ENCODE peak calls at places on chromosomes 3 and 15, in ten cellular contexts. L is activated CD4-positive, alpha-beta T cell treated with anti-CD3 and anti-CD28 coated beads for 48 hours; H is activated naive CD8-positive, alpha-beta T cell treated with anti-CD3 and anti-CD28 coated beads, Interleukin-2, amount 50 U/mL, for 16 hours; R is astrocyte of the hippocampus; P is mesendoderm; V is NCI-H1105 treated with DMSO at 0.1 percent for 48 hours; S is stimulated activated CD4-positive, alpha-beta T cell treated with anti-CD3 and anti-CD28 coated beads, Interleukin-1b, Interleukin-23, amount 100 ng/mL, for 1 hour; M is ELF-1; D is Kasumi-1; T is natural killer cell treated with Interleukin-12 subunit alpha and Interleukin-12 subunit beta and Interleukin-15 and Interleukin-18, amount 100 ng/mL, for 72 hours. F is an unnamed sample.

GRCh38 chr3:37014620-37015019 is 21.3 kb downstream of the MLH1 start:
- DNase-seq in M (no peak), R (no peak), S (no peak), P (no peak), V (no peak), D (no peak), L (no peak), H (no peak), T (no peak), F (no peak)

GRCh38 chr15:51093488-51093864 is 1.2 kb downstream of the TNFAIP8L3 start:
- DNase-seq in S (no peak), H (no peak), P (no peak), V (no peak), D (no peak), L (no peak), R (no peak), T (no peak), M (no peak), F (no peak)

GRCh38 chr15:47839233-47839867 is 122.0 kb downstream of the SEMA6D start:
- DNase-seq in V (no peak), H (no peak), D (no peak), S (no peak), T (no peak), L (no peak), M (no peak), P (no peak), R (no peak), F (no peak)

GRCh38 chr3:192851821-192852352 is 65.8 kb downstream of the MB21D2 start:
- DNase-seq in P (no peak), L (no peak), R (peak; percentile 92), M (no peak), S (no peak), H (no peak), T (no peak), D (peak; percentile 39), V (peak; percentile 83), F (peak; percentile 30)

GRCh38 chr3:151751161-151751560 is 17.4 kb downstream of the AADACL2 start:
- DNase-seq in S (no peak), V (no peak), R (no peak), H (no peak), L (no peak), P (no peak), T (no peak), D (no peak), M (no peak), F (no peak)

GRCh38 chr15:88894348-88894818 is 961 bp downstream of the HAPLN3 start:
- DNase-seq in H (peak; percentile 67), T (peak; percentile 74), L (peak; percentile 92), D (no peak), P (peak; percentile 88), R (peak; percentile 76), V (peak; percentile 37), S (peak; percentile 81), M (peak; percentile 88), F (no peak)

GRCh38 chr3:113532698-113533533 is 561 bp downstream of the SIDT1 start:
- DNase-seq in H (no peak), S (no peak), T (no peak), D (peak; percentile 19), P (peak; percentile 26), R (peak; percentile 53), L (peak; percentile 56), M (no peak), V (peak; percentile 67), F (peak; percentile 26)

GRCh38 chr3:33936921-33937210 is 138.4 kb downstream of the PDCD6IP start:
- DNase-seq in R (no peak), M (no peak), P (no peak), L (no peak), T (no peak), H (no peak), V (no peak), S (no peak), D (no peak), F (no peak)

GRCh38 chr3:135623558-135623957 is 342.0 kb upstream of the PPP2R3A start:
- DNase-seq in H (no peak), S (no peak), V (no peak), P (peak; percentile 19), R (no peak), D (no peak), T (no peak), M (no peak), L (no peak), F (no peak)

GRCh38 chr3:13963137-13963886 is 83.4 kb upstream of the WNT7A start:
- DNase-seq in L (peak; percentile 21), P (no peak), D (no peak), M (no peak), R (no peak), S (no peak), V (no peak), T (no peak), H (no peak), F (no peak)

GRCh38 chr3:126556637-126557414 is 1.9 kb downstream of the C3orf22 start:
- DNase-seq in T (no peak), R (no peak), L (no peak), D (no peak), V (no peak), P (no peak), M (no peak), H (no peak), S (no peak), F (no peak)

GRCh38 chr3:24215518-24215917 is 270.4 kb downstream of the NR1D2 start:
- DNase-seq in L (no peak), T (no peak), M (no peak), R (no peak), V (no peak), S (no peak), H (no peak), P (no peak), D (no peak), F (no peak)

GRCh38 chr3:46812237-46812791 is 50.9 kb downstream of the MYL3 start:
- DNase-seq in V (peak; percentile 43), D (no peak), L (peak; percentile 82), T (peak; percentile 83), M (peak; percentile 83), P (peak; percentile 90), H (peak; percentile 25), S (peak; percentile 64), R (peak; percentile 74), F (no peak)

GRCh38 chr3:96779810-96780209 is 34.6 kb upstream of the EPHA6 start:
- DNase-seq in M (no peak), V (no peak), S (no peak), P (no peak), T (no peak), L (peak; percentile 6), R (no peak), D (no peak), H (no peak), F (no peak)

F was measured in NCI-H345.